ENCODE peak calls at places on chromosomes 16 and 17, in eight cellular contexts. Z is right cardiac atrium; K is activated CD8-positive, alpha-beta memory T cell treated with anti-CD3 and anti-CD28 coated beads for 24 hours; E is NCI-H1048; A is posterior cingulate gyrus; O is mesendoderm; X is HT1080; B is NCI-H345. W is an unnamed sample.

GRCh38 chr17:48470388-48471034 is 40.5 kb upstream of the SKAP1 start:
- DNase-seq in E (no peak), X (peak; percentile 85), O (peak; percentile 39), Z (no peak), B (no peak), A (no peak), K (no peak), W (peak; percentile 36)

GRCh38 chr16:87445486-87445885 is 47.3 kb downstream of the ZCCHC14 start:
- DNase-seq in X (no peak), O (no peak), B (no peak), A (no peak), E (no peak), Z (no peak), K (no peak), W (no peak)

GRCh38 chr17:74768069-74768762 is 7.9 kb downstream of the NAT9 start:
- DNase-seq in A (peak; percentile 63), X (peak; percentile 68), B (no peak), O (no peak), E (no peak), K (no peak), Z (peak; percentile 70), W (peak; percentile 53)

GRCh38 chr16:89366561-89367537 is 123.5 kb downstream of the ANKRD11 start:
- DNase-seq in Z (no peak), A (no peak), O (no peak), K (no peak), X (no peak), E (no peak), B (no peak), W (no peak)

GRCh38 chr17:19508327-19508867 is 25.3 kb upstream of the SLC47A1 start:
- DNase-seq in X (no peak), K (no peak), Z (peak; percentile 46), E (no peak), B (peak; percentile 68), A (no peak), O (peak; percentile 56), W (no peak)

GRCh38 chr16:87575027-87575804 is 27.1 kb upstream of the JPH3 start:
- DNase-seq in O (peak; percentile 85), K (no peak), B (no peak), E (no peak), A (no peak), X (peak; percentile 20), Z (no peak), W (no peak)

GRCh38 chr16:78520470-78520869 is 421.0 kb downstream of the WWOX start:
- DNase-seq in B (no peak), X (no peak), E (no peak), O (no peak), A (no peak), K (no peak), Z (no peak), W (no peak)

GRCh38 chr17:65349916-65350315 is 211.5 kb downstream of the AXIN2 start:
- DNase-seq in X (no peak), B (no peak), K (no peak), O (no peak), E (no peak), Z (no peak), A (no peak), W (no peak)

GRCh38 chr17:57514614-57515013 is 230.5 kb downstream of the CCDC182 start:
- DNase-seq in O (no peak), K (no peak), A (no peak), E (no peak), B (no peak), Z (no peak), X (no peak), W (no peak)

GRCh38 chr17:35051579-35052239 is 11.8 kb downstream of the RFFL start:
- DNase-seq in B (no peak), E (no peak), A (no peak), O (no peak), X (no peak), K (no peak), Z (no peak), W (peak; percentile 18)

GRCh38 chr17:75130632-75131277 is 787 bp downstream of the NT5C start:
- DNase-seq in X (peak; percentile 85), K (no peak), O (peak; percentile 91), A (no peak), E (peak; percentile 13), B (peak; percentile 77), Z (peak; percentile 44), W (peak; percentile 67)

GRCh38 chr17:78923660-78924453 is 1.3 kb downstream of the TIMP2 start:
- DNase-seq in O (peak; percentile 66), Z (peak; percentile 65), E (no peak), X (no peak), A (no peak), K (peak; percentile 74), B (peak; percentile 21), W (no peak)

GRCh38 chr17:4440021-4440420 is 6.3 kb downstream of the SPNS3 start:
- DNase-seq in E (no peak), K (no peak), B (no peak), O (no peak), Z (no peak), A (no peak), X (no peak), W (no peak)

GRCh38 chr16:1678500-1679098 is 520 bp downstream of the JPT2 start:
- DNase-seq in X (peak; percentile 30), B (peak; percentile 18), E (no peak), A (no peak), K (peak; percentile 78), O (peak; percentile 49), Z (peak; percentile 37), W (peak; percentile 23)

GRCh38 chr16:54286067-54286329 is 589 bp downstream of the IRX3 start:
- DNase-seq in B (no peak), O (no peak), X (no peak), A (no peak), Z (no peak), K (peak; percentile 56), E (no peak), W (no peak)

GRCh38 chr17:76947309-76947708 is 79.1 kb downstream of the MGAT5B start:
- DNase-seq in A (no peak), X (no peak), E (no peak), O (no peak), K (no peak), B (no peak), Z (no peak), W (no peak)

GRCh38 chr16:19417640-19418039 is at the start of gene TMC5:
- DNase-seq in A (no peak), Z (no peak), K (no peak), E (no peak), B (no peak), X (no peak), O (no peak), W (no peak)

GRCh38 chr16:24609740-24610420 is 70.5 kb downstream of the RBBP6 start:
- DNase-seq in X (no peak), Z (peak; percentile 75), K (peak; percentile 58), E (peak; percentile 36), A (peak; percentile 57), B (peak; percentile 74), O (peak; percentile 66), W (peak; percentile 63)